ENCODE peak calls at places on chromosomes 13 and 19, in seven cellular contexts. One of them, this sample, is unnamed.

GRCh38 chr19:23286477-23286876 is 36.3 kb upstream of the ZNF724 start:
- DNase-seq in fibroblast of pulmonary artery: no peak
- DNase-seq in choroid plexus epithelial cell: no peak
- DNase-seq in brain microvascular endothelial cell: no peak
- DNase-seq in neural crest cell: no peak
- DNase-seq in AG10803: no peak
- DNase-seq in breast epithelium: no peak
- DNase-seq in this sample: no peak

GRCh38 chr19:58084596-58085347 is 13.3 kb downstream of the ZSCAN18 start:
- DNase-seq in choroid plexus epithelial cell: no peak
- DNase-seq in fibroblast of pulmonary artery: no peak
- DNase-seq in breast epithelium: no peak
- DNase-seq in AG10803: no peak
- DNase-seq in brain microvascular endothelial cell: no peak
- DNase-seq in neural crest cell: no peak
- DNase-seq in this sample: no peak

GRCh38 chr19:41299046-41299754 is 10.8 kb upstream of the CCDC97 start:
- DNase-seq in choroid plexus epithelial cell: no peak
- DNase-seq in breast epithelium: no peak
- DNase-seq in fibroblast of pulmonary artery: no peak
- DNase-seq in AG10803: peak; percentile 28
- DNase-seq in neural crest cell: no peak
- DNase-seq in brain microvascular endothelial cell: no peak
- DNase-seq in this sample: no peak

GRCh38 chr19:37966211-37967072 is 59.4 kb downstream of the SIPA1L3 start:
- DNase-seq in AG10803: peak; percentile 48
- DNase-seq in fibroblast of pulmonary artery: no peak
- DNase-seq in choroid plexus epithelial cell: no peak
- DNase-seq in brain microvascular endothelial cell: no peak
- DNase-seq in breast epithelium: no peak
- DNase-seq in neural crest cell: no peak
- DNase-seq in this sample: peak; percentile 38

GRCh38 chr13:97122381-97122996 is 99.6 kb upstream of the MBNL2 start:
- DNase-seq in AG10803: peak; percentile 70
- DNase-seq in brain microvascular endothelial cell: peak; percentile 77
- DNase-seq in fibroblast of pulmonary artery: peak; percentile 77
- DNase-seq in choroid plexus epithelial cell: peak; percentile 80
- DNase-seq in neural crest cell: no peak
- DNase-seq in breast epithelium: no peak
- DNase-seq in this sample: peak; percentile 84

GRCh38 chr19:6026390-6026897 is 48.5 kb upstream of the RANBP3 start:
- DNase-seq in neural crest cell: no peak
- DNase-seq in fibroblast of pulmonary artery: no peak
- DNase-seq in brain microvascular endothelial cell: no peak
- DNase-seq in AG10803: no peak
- DNase-seq in breast epithelium: no peak
- DNase-seq in choroid plexus epithelial cell: no peak
- DNase-seq in this sample: no peak

GRCh38 chr19:55173717-55174409 is 6.2 kb downstream of the SYT5 start:
- DNase-seq in brain microvascular endothelial cell: peak; percentile 62
- DNase-seq in AG10803: peak; percentile 73
- DNase-seq in choroid plexus epithelial cell: peak; percentile 59
- DNase-seq in neural crest cell: peak; percentile 52
- DNase-seq in fibroblast of pulmonary artery: peak; percentile 78
- DNase-seq in breast epithelium: no peak
- DNase-seq in this sample: peak; percentile 67

GRCh38 chr19:4278460-4278901 is 585 bp upstream of the SHD start:
- DNase-seq in AG10803: no peak
- DNase-seq in brain microvascular endothelial cell: no peak
- DNase-seq in fibroblast of pulmonary artery: no peak
- DNase-seq in breast epithelium: no peak
- DNase-seq in neural crest cell: no peak
- DNase-seq in choroid plexus epithelial cell: no peak
- DNase-seq in this sample: no peak

GRCh38 chr13:109684836-109685602 is 101.4 kb downstream of the IRS2 start:
- DNase-seq in fibroblast of pulmonary artery: peak; percentile 62
- DNase-seq in breast epithelium: no peak
- DNase-seq in brain microvascular endothelial cell: peak; percentile 33
- DNase-seq in choroid plexus epithelial cell: peak; percentile 59
- DNase-seq in neural crest cell: no peak
- DNase-seq in AG10803: no peak
- DNase-seq in this sample: peak; percentile 89

GRCh38 chr13:113113846-113114271 is 8.3 kb downstream of the F7 start:
- DNase-seq in AG10803: no peak
- DNase-seq in breast epithelium: peak; percentile 24
- DNase-seq in choroid plexus epithelial cell: no peak
- DNase-seq in brain microvascular endothelial cell: no peak
- DNase-seq in fibroblast of pulmonary artery: no peak
- DNase-seq in neural crest cell: no peak
- DNase-seq in this sample: no peak

GRCh38 chr13:27533155-27533643 is 82.8 kb upstream of the MTIF3 start:
- DNase-seq in brain microvascular endothelial cell: peak; percentile 66
- DNase-seq in breast epithelium: peak; percentile 78
- DNase-seq in choroid plexus epithelial cell: peak; percentile 86
- DNase-seq in AG10803: peak; percentile 71
- DNase-seq in fibroblast of pulmonary artery: peak; percentile 82
- DNase-seq in neural crest cell: peak; percentile 94
- DNase-seq in this sample: peak; percentile 74

GRCh38 chr13:92460479-92460878 is 766.1 kb upstream of the GPC6 start:
- DNase-seq in fibroblast of pulmonary artery: peak; percentile 7
- DNase-seq in neural crest cell: no peak
- DNase-seq in brain microvascular endothelial cell: no peak
- DNase-seq in AG10803: no peak
- DNase-seq in breast epithelium: no peak
- DNase-seq in choroid plexus epithelial cell: peak; percentile 26
- DNase-seq in this sample: no peak

GRCh38 chr19:51325161-51325979 is 13.9 kb downstream of the IGLON5 start:
- DNase-seq in breast epithelium: no peak
- DNase-seq in brain microvascular endothelial cell: no peak
- DNase-seq in fibroblast of pulmonary artery: no peak
- DNase-seq in AG10803: no peak
- DNase-seq in choroid plexus epithelial cell: no peak
- DNase-seq in neural crest cell: no peak
- DNase-seq in this sample: no peak

GRCh38 chr19:50482271-50482855 is 5.7 kb upstream of the GARIN5A start:
- DNase-seq in neural crest cell: no peak
- DNase-seq in AG10803: no peak
- DNase-seq in fibroblast of pulmonary artery: no peak
- DNase-seq in choroid plexus epithelial cell: no peak
- DNase-seq in brain microvascular endothelial cell: no peak
- DNase-seq in breast epithelium: no peak
- DNase-seq in this sample: no peak

GRCh38 chr19:7989071-7989575 is 16.3 kb downstream of the ELAVL1 start:
- DNase-seq in AG10803: no peak
- DNase-seq in brain microvascular endothelial cell: no peak
- DNase-seq in fibroblast of pulmonary artery: peak; percentile 23
- DNase-seq in choroid plexus epithelial cell: peak; percentile 33
- DNase-seq in neural crest cell: no peak
- DNase-seq in breast epithelium: no peak
- DNase-seq in this sample: peak; percentile 68

GRCh38 chr19:18500376-18500775 is 21.5 kb downstream of the ELL start:
- DNase-seq in choroid plexus epithelial cell: no peak
- DNase-seq in brain microvascular endothelial cell: no peak
- DNase-seq in breast epithelium: no peak
- DNase-seq in neural crest cell: no peak
- DNase-seq in fibroblast of pulmonary artery: no peak
- DNase-seq in AG10803: no peak
- DNase-seq in this sample: no peak

GRCh38 chr13:75505327-75505726 is 23.4 kb upstream of the TBC1D4 start:
- DNase-seq in fibroblast of pulmonary artery: no peak
- DNase-seq in AG10803: no peak
- DNase-seq in breast epithelium: no peak
- DNase-seq in brain microvascular endothelial cell: no peak
- DNase-seq in choroid plexus epithelial cell: no peak
- DNase-seq in neural crest cell: no peak
- DNase-seq in this sample: no peak

GRCh38 chr19:38090561-38090960 is 133.5 kb downstream of the DPF1 start:
- DNase-seq in AG10803: no peak
- DNase-seq in choroid plexus epithelial cell: no peak
- DNase-seq in brain microvascular endothelial cell: no peak
- DNase-seq in fibroblast of pulmonary artery: no peak
- DNase-seq in neural crest cell: no peak
- DNase-seq in breast epithelium: no peak
- DNase-seq in this sample: no peak

GRCh38 chr19:17450264-17451075 is 2.0 kb upstream of the TMEM221 start:
- DNase-seq in neural crest cell: no peak
- DNase-seq in fibroblast of pulmonary artery: no peak
- DNase-seq in breast epithelium: no peak
- DNase-seq in choroid plexus epithelial cell: no peak
- DNase-seq in brain microvascular endothelial cell: no peak
- DNase-seq in AG10803: no peak
- DNase-seq in this sample: peak; percentile 94

GRCh38 chr19:4052993-4053422 is 13.7 kb downstream of the ZBTB7A start:
- DNase-seq in breast epithelium: no peak
- DNase-seq in neural crest cell: no peak
- DNase-seq in brain microvascular endothelial cell: no peak
- DNase-seq in fibroblast of pulmonary artery: no peak
- DNase-seq in choroid plexus epithelial cell: no peak
- DNase-seq in AG10803: no peak
- DNase-seq in this sample: peak; percentile 60

GRCh38 chr19:24140099-24140498 is 53.1 kb downstream of the ZNF254 start:
- DNase-seq in neural crest cell: no peak
- DNase-seq in fibroblast of pulmonary artery: peak; percentile 95
- DNase-seq in brain microvascular endothelial cell: peak; percentile 66
- DNase-seq in breast epithelium: no peak
- DNase-seq in choroid plexus epithelial cell: peak; percentile 96
- DNase-seq in AG10803: peak; percentile 71
- DNase-seq in this sample: peak; percentile 80

GRCh38 chr13:31050486-31051400 is 111.0 kb downstream of the HSPH1 start:
- DNase-seq in breast epithelium: no peak
- DNase-seq in brain microvascular endothelial cell: no peak
- DNase-seq in neural crest cell: no peak
- DNase-seq in fibroblast of pulmonary artery: no peak
- DNase-seq in choroid plexus epithelial cell: peak; percentile 41
- DNase-seq in AG10803: peak; percentile 8
- DNase-seq in this sample: no peak

GRCh38 chr13:112986946-112987345 is 17.9 kb downstream of the MCF2L start:
- DNase-seq in choroid plexus epithelial cell: no peak
- DNase-seq in AG10803: no peak
- DNase-seq in brain microvascular endothelial cell: no peak
- DNase-seq in fibroblast of pulmonary artery: no peak
- DNase-seq in neural crest cell: no peak
- DNase-seq in breast epithelium: no peak
- DNase-seq in this sample: no peak

GRCh38 chr13:40814803-40815202 is 25.4 kb downstream of the SLC25A15 start:
- DNase-seq in AG10803: no peak
- DNase-seq in brain microvascular endothelial cell: no peak
- DNase-seq in breast epithelium: no peak
- DNase-seq in neural crest cell: no peak
- DNase-seq in choroid plexus epithelial cell: peak; percentile 21
- DNase-seq in fibroblast of pulmonary artery: no peak
- DNase-seq in this sample: no peak

GRCh38 chr13:40812102-40812501 is 22.7 kb downstream of the SLC25A15 start:
- DNase-seq in neural crest cell: no peak
- DNase-seq in fibroblast of pulmonary artery: no peak
- DNase-seq in AG10803: no peak
- DNase-seq in breast epithelium: no peak
- DNase-seq in choroid plexus epithelial cell: no peak
- DNase-seq in brain microvascular endothelial cell: no peak
- DNase-seq in this sample: no peak

GRCh38 chr13:40812724-40813445 is 23.5 kb downstream of the SLC25A15 start:
- DNase-seq in brain microvascular endothelial cell: peak; percentile 27
- DNase-seq in AG10803: no peak
- DNase-seq in breast epithelium: no peak
- DNase-seq in choroid plexus epithelial cell: peak; percentile 19
- DNase-seq in neural crest cell: no peak
- DNase-seq in fibroblast of pulmonary artery: no peak
- DNase-seq in this sample: peak; percentile 10

GRCh38 chr13:40809471-40809870 is 20.1 kb downstream of the SLC25A15 start:
- DNase-seq in AG10803: no peak
- DNase-seq in breast epithelium: no peak
- DNase-seq in neural crest cell: no peak
- DNase-seq in fibroblast of pulmonary artery: no peak
- DNase-seq in choroid plexus epithelial cell: no peak
- DNase-seq in brain microvascular endothelial cell: no peak
- DNase-seq in this sample: no peak

DNA sequence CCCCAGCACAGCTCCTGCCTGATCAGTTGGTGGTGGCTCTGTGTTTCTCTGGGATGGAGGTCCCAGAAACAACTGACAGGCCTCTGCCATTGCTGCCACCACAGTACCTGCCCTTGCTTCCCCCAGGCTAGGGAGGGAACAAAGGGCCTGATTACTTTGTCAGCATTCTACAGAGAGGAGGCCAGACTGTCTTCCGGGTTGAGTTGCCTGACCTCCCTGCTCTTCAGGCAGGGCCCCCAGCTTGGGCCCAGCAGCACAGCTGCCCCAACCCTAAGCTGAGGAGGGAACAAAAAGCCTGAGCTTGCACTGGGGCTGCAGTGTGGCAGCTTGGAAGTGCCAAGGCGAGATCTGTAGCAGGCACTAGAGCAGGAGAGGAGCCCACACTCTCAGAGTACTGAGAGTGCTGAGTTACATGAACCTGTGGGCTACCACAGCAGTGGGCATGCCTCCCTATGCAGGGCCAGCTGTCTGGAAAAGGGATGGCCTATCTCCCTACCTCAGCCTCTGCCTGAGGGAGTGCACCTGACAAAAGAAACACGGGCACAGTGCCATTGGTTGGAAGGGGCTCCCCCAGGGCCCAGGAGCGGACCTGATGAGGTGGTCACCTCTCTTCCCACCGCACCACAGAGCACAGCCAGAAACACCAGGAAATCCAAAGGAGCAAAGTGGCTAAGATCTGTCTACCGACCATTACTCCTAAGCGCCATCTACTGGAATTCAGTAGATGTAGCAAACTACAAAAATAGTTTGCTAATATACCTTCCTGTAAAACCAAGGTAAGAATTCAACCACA is 24.4 kb downstream of the SLC25A15 start:
- DNase-seq in choroid plexus epithelial cell: peak; percentile 66
- DNase-seq in neural crest cell: no peak
- DNase-seq in brain microvascular endothelial cell: peak; percentile 16
- DNase-seq in fibroblast of pulmonary artery: peak; percentile 48
- DNase-seq in AG10803: no peak
- DNase-seq in breast epithelium: no peak
- DNase-seq in this sample: peak; percentile 22
- TF ChIP-seq CTCF in choroid plexus epithelial cell: peak; percentile 65
- TF ChIP-seq CTCF in neural crest cell: peak; percentile 54
- TF ChIP-seq CTCF in brain microvascular endothelial cell: peak; percentile 65
- TF ChIP-seq CTCF in fibroblast of pulmonary artery: peak; percentile 65
- TF ChIP-seq CTCF in AG10803: peak; percentile 61
- TF ChIP-seq CTCF in breast epithelium: no peak
- TF ChIP-seq CTCF in this sample: peak; percentile 33

GRCh38 chr19:43425567-43426392 is 11.1 kb downstream of the TEX101 start:
- DNase-seq in AG10803: peak; percentile 29
- DNase-seq in breast epithelium: peak; percentile 62
- DNase-seq in brain microvascular endothelial cell: no peak
- DNase-seq in choroid plexus epithelial cell: peak; percentile 46
- DNase-seq in fibroblast of pulmonary artery: peak; percentile 30
- DNase-seq in neural crest cell: no peak
- DNase-seq in this sample: peak; percentile 56
- TF ChIP-seq CTCF in AG10803: peak; percentile 64
- TF ChIP-seq CTCF in breast epithelium: no peak
- TF ChIP-seq CTCF in brain microvascular endothelial cell: peak; percentile 55
- TF ChIP-seq CTCF in choroid plexus epithelial cell: peak; percentile 70
- TF ChIP-seq CTCF in fibroblast of pulmonary artery: peak; percentile 66
- TF ChIP-seq CTCF in neural crest cell: peak; percentile 55
- TF ChIP-seq CTCF in this sample: peak; percentile 40

GRCh38 chr19:48734625-48735024 is 5.8 kb downstream of the RASIP1 start:
- DNase-seq in neural crest cell: no peak
- DNase-seq in brain microvascular endothelial cell: no peak
- DNase-seq in choroid plexus epithelial cell: no peak
- DNase-seq in breast epithelium: no peak
- DNase-seq in fibroblast of pulmonary artery: no peak
- DNase-seq in AG10803: no peak
- DNase-seq in this sample: no peak
- TF ChIP-seq CTCF in neural crest cell: no peak
- TF ChIP-seq CTCF in brain microvascular endothelial cell: no peak
- TF ChIP-seq CTCF in choroid plexus epithelial cell: no peak
- TF ChIP-seq CTCF in breast epithelium: no peak
- TF ChIP-seq CTCF in fibroblast of pulmonary artery: no peak
- TF ChIP-seq CTCF in AG10803: no peak
- TF ChIP-seq CTCF in this sample: no peak

GRCh38 chr13:106567421-106568224 is at the start of gene ARGLU1:
- DNase-seq in AG10803: peak; percentile 86
- DNase-seq in breast epithelium: peak; percentile 94
- DNase-seq in brain microvascular endothelial cell: peak; percentile 86
- DNase-seq in neural crest cell: peak; percentile 97
- DNase-seq in fibroblast of pulmonary artery: peak; percentile 93
- DNase-seq in choroid plexus epithelial cell: peak; percentile 95
- DNase-seq in this sample: peak; percentile 92
- TF ChIP-seq CTCF in AG10803: no peak
- TF ChIP-seq CTCF in breast epithelium: no peak
- TF ChIP-seq CTCF in brain microvascular endothelial cell: no peak
- TF ChIP-seq CTCF in neural crest cell: no peak
- TF ChIP-seq CTCF in fibroblast of pulmonary artery: no peak
- TF ChIP-seq CTCF in choroid plexus epithelial cell: no peak
- TF ChIP-seq CTCF in this sample: no peak